ENCODE peak calls at places on chromosomes 12 and 14, in five cellular contexts. One of them, this sample, is unnamed.

GRCh38 chr12:29992366-29992765 is 208.6 kb upstream of the TMTC1 start:
- DNase-seq in HFFc6: no peak
- DNase-seq in posterior cingulate gyrus: no peak
- DNase-seq in mucosa of descending colon: no peak
- DNase-seq in sciatic nerve: no peak
- DNase-seq in this sample: no peak

GRCh38 chr12:102106905-102107304 is 13.0 kb downstream of the NUP37 start:
- DNase-seq in HFFc6: no peak
- DNase-seq in posterior cingulate gyrus: no peak
- DNase-seq in mucosa of descending colon: no peak
- DNase-seq in sciatic nerve: no peak
- DNase-seq in this sample: no peak

GRCh38 chr12:712172-712863 is 40.1 kb upstream of the WNK1 start:
- DNase-seq in HFFc6: no peak
- DNase-seq in posterior cingulate gyrus: peak; percentile 49
- DNase-seq in mucosa of descending colon: no peak
- DNase-seq in sciatic nerve: no peak
- DNase-seq in this sample: no peak

GRCh38 chr14:94332063-94332583 is 9.0 kb upstream of the SERPINA6 start:
- DNase-seq in HFFc6: no peak
- DNase-seq in posterior cingulate gyrus: no peak
- DNase-seq in mucosa of descending colon: no peak
- DNase-seq in sciatic nerve: no peak
- DNase-seq in this sample: no peak

GRCh38 chr14:104350463-104351185 is 212.2 kb downstream of the KIF26A start:
- DNase-seq in HFFc6: no peak
- DNase-seq in posterior cingulate gyrus: peak; percentile 76
- DNase-seq in mucosa of descending colon: no peak
- DNase-seq in sciatic nerve: peak; percentile 64
- DNase-seq in this sample: no peak

GRCh38 chr12:125772403-125772802 is 707.2 kb downstream of the AACS start:
- DNase-seq in HFFc6: no peak
- DNase-seq in posterior cingulate gyrus: no peak
- DNase-seq in mucosa of descending colon: no peak
- DNase-seq in sciatic nerve: no peak
- DNase-seq in this sample: no peak

GRCh38 chr12:56425188-56425587 is 24.0 kb downstream of the TIMELESS start:
- DNase-seq in HFFc6: no peak
- DNase-seq in posterior cingulate gyrus: no peak
- DNase-seq in mucosa of descending colon: no peak
- DNase-seq in sciatic nerve: no peak
- DNase-seq in this sample: no peak

GRCh38 chr12:123723011-123723410 is 10.9 kb downstream of the ATP6V0A2 start:
- DNase-seq in HFFc6: no peak
- DNase-seq in posterior cingulate gyrus: no peak
- DNase-seq in mucosa of descending colon: no peak
- DNase-seq in sciatic nerve: no peak
- DNase-seq in this sample: no peak

GRCh38 chr12:45974171-45974719 is 16.1 kb downstream of the SCAF11 start:
- DNase-seq in HFFc6: no peak
- DNase-seq in posterior cingulate gyrus: no peak
- DNase-seq in mucosa of descending colon: no peak
- DNase-seq in sciatic nerve: no peak
- DNase-seq in this sample: no peak

GRCh38 chr12:98229539-98229921 is 285.9 kb upstream of the TMPO start:
- DNase-seq in HFFc6: no peak
- DNase-seq in posterior cingulate gyrus: no peak
- DNase-seq in mucosa of descending colon: no peak
- DNase-seq in sciatic nerve: no peak
- DNase-seq in this sample: no peak

GRCh38 chr12:79871621-79872020 is 63.3 kb downstream of the PPP1R12A start:
- DNase-seq in HFFc6: no peak
- DNase-seq in posterior cingulate gyrus: no peak
- DNase-seq in mucosa of descending colon: no peak
- DNase-seq in sciatic nerve: no peak
- DNase-seq in this sample: no peak

GRCh38 chr12:98149270-98149669 is 366.1 kb upstream of the TMPO start:
- DNase-seq in HFFc6: no peak
- DNase-seq in posterior cingulate gyrus: no peak
- DNase-seq in mucosa of descending colon: no peak
- DNase-seq in sciatic nerve: no peak
- DNase-seq in this sample: no peak

GRCh38 chr12:47989666-47990065 is 14.6 kb downstream of the COL2A1 start:
- DNase-seq in HFFc6: no peak
- DNase-seq in posterior cingulate gyrus: no peak
- DNase-seq in mucosa of descending colon: no peak
- DNase-seq in sciatic nerve: peak; percentile 36
- DNase-seq in this sample: no peak

GRCh38 chr12:116130431-116130830 is 147.1 kb downstream of the MED13L start:
- DNase-seq in HFFc6: peak; percentile 33
- DNase-seq in posterior cingulate gyrus: no peak
- DNase-seq in mucosa of descending colon: no peak
- DNase-seq in sciatic nerve: no peak
- DNase-seq in this sample: no peak

GRCh38 chr14:49982522-49982951 is 89.7 kb downstream of the ARF6 start:
- DNase-seq in HFFc6: peak; percentile 94
- DNase-seq in posterior cingulate gyrus: no peak
- DNase-seq in mucosa of descending colon: no peak
- DNase-seq in sciatic nerve: no peak
- DNase-seq in this sample: no peak

GRCh38 chr14:68011629-68012028 is 192.1 kb downstream of the RAD51B start:
- DNase-seq in HFFc6: peak; percentile 9
- DNase-seq in posterior cingulate gyrus: no peak
- DNase-seq in mucosa of descending colon: no peak
- DNase-seq in sciatic nerve: no peak
- DNase-seq in this sample: no peak

GRCh38 chr12:46244273-46244672 is 24.6 kb downstream of the SLC38A1 start:
- DNase-seq in HFFc6: no peak
- DNase-seq in posterior cingulate gyrus: no peak
- DNase-seq in mucosa of descending colon: no peak
- DNase-seq in sciatic nerve: no peak
- DNase-seq in this sample: no peak

GRCh38 chr12:109719123-109720022 is 5.7 kb downstream of the FAM222A start:
- DNase-seq in HFFc6: peak; percentile 19
- DNase-seq in posterior cingulate gyrus: no peak
- DNase-seq in mucosa of descending colon: no peak
- DNase-seq in sciatic nerve: no peak
- DNase-seq in this sample: no peak

GRCh38 chr14:36383674-36384421 is 63.4 kb upstream of the MBIP start:
- DNase-seq in HFFc6: no peak
- DNase-seq in posterior cingulate gyrus: peak; percentile 10
- DNase-seq in mucosa of descending colon: no peak
- DNase-seq in sciatic nerve: peak; percentile 54
- DNase-seq in this sample: no peak

GRCh38 chr12:108338915-108339657 is at the start of gene CMKLR1:
- DNase-seq in HFFc6: no peak
- DNase-seq in posterior cingulate gyrus: no peak
- DNase-seq in mucosa of descending colon: no peak
- DNase-seq in sciatic nerve: peak; percentile 76
- DNase-seq in this sample: peak; percentile 22

GRCh38 chr12:48861111-48861510 is 4.6 kb downstream of the RND1 start:
- DNase-seq in HFFc6: no peak
- DNase-seq in posterior cingulate gyrus: no peak
- DNase-seq in mucosa of descending colon: no peak
- DNase-seq in sciatic nerve: no peak
- DNase-seq in this sample: no peak

GRCh38 chr12:89135976-89136634 is 216.2 kb downstream of the DUSP6 start:
- DNase-seq in HFFc6: peak; percentile 53
- DNase-seq in posterior cingulate gyrus: no peak
- DNase-seq in mucosa of descending colon: no peak
- DNase-seq in sciatic nerve: no peak
- DNase-seq in this sample: no peak

GRCh38 chr14:94767321-94767878 is 2.5 kb downstream of the GSC start:
- DNase-seq in HFFc6: no peak
- DNase-seq in posterior cingulate gyrus: no peak
- DNase-seq in mucosa of descending colon: no peak
- DNase-seq in sciatic nerve: no peak
- DNase-seq in this sample: no peak

GRCh38 chr14:104718147-104718546 is 5.9 kb upstream of the ADSS1 start:
- DNase-seq in HFFc6: no peak
- DNase-seq in posterior cingulate gyrus: no peak
- DNase-seq in mucosa of descending colon: no peak
- DNase-seq in sciatic nerve: no peak
- DNase-seq in this sample: no peak

This sample was measured in colonic mucosa.